ENCODE peak calls at places on chromosomes 1 and 21, in five cellular contexts. G is thyroid gland, B is stomach, L is breast epithelium, N is HCT116. U is an unnamed sample.

GRCh38 chr1:193111641-193112090 is 6.5 kb upstream of the GLRX2 start:
- DNase-seq in G (peak), B (peak), L (peak), N (peak), U (no peak)

GRCh38 chr1:166703141-166703540 is 136.1 kb upstream of the POGK start:
- DNase-seq in G (peak), B (no peak), L (no peak), N (no peak), U (no peak)

GRCh38 chr1:145955436-145955835 is 2.4 kb downstream of the LIX1L start:
- DNase-seq in G (no peak), B (no peak), L (no peak), N (no peak), U (no peak)

GRCh38 chr1:50968021-50968883 is 1.8 kb upstream of the CDKN2C start:
- DNase-seq in G (peak), B (peak), L (peak), N (peak), U (no peak)

GRCh38 chr21:32412998-32413504 is 545 bp downstream of the EVA1C start:
- DNase-seq in G (peak), B (peak), L (peak), N (no peak), U (no peak)

GRCh38 chr1:228983231-228983660 is 248.0 kb downstream of the RHOU start:
- DNase-seq in G (no peak), B (no peak), L (no peak), N (no peak), U (peak)

GRCh38 chr21:39649526-39649925 is 36.8 kb downstream of the B3GALT5 start:
- DNase-seq in G (no peak), B (no peak), L (no peak), N (no peak), U (no peak)

GRCh38 chr21:43029785-43030184 is 45.9 kb downstream of the CBS start:
- DNase-seq in G (no peak), B (no peak), L (no peak), N (no peak), U (no peak)

GRCh38 chr1:54571326-54571725 is 23.3 kb downstream of the ACOT11 start:
- DNase-seq in G (peak), B (no peak), L (no peak), N (no peak), U (no peak)

GRCh38 chr1:38217316-38217715 is 170.7 kb upstream of the POU3F1 start:
- DNase-seq in G (no peak), B (no peak), L (no peak), N (no peak), U (no peak)

GRCh38 chr1:222792744-222793143 is 22.1 kb upstream of the DISP1 start:
- DNase-seq in G (no peak), B (no peak), L (no peak), N (no peak), U (no peak)

GRCh38 chr21:26067836-26068401 is 102.7 kb downstream of the APP start:
- DNase-seq in G (no peak), B (no peak), L (no peak), N (no peak), U (no peak)

GRCh38 chr1:18466676-18467075 is 14.1 kb upstream of the KLHDC7A start:
- DNase-seq in G (no peak), B (no peak), L (no peak), N (no peak), U (no peak)

GRCh38 chr21:17803536-17803935 is 15.6 kb downstream of the C21orf91 start:
- DNase-seq in G (no peak), B (no peak), L (no peak), N (no peak), U (no peak)

GRCh38 chr21:29305561-29305960 is 6.8 kb downstream of the BACH1 start:
- DNase-seq in G (no peak), B (no peak), L (no peak), N (no peak), U (no peak)

GRCh38 chr1:223759273-223759672 is 46.9 kb downstream of the CAPN2 start:
- DNase-seq in G (no peak), B (no peak), L (no peak), N (no peak), U (no peak)

GRCh38 chr1:176469450-176469985 is 6.5 kb downstream of the PAPPA2 start:
- DNase-seq in G (no peak), B (no peak), L (no peak), N (no peak), U (no peak)

GRCh38 chr1:152111515-152111968 is 3.7 kb downstream of the TCHH start:
- DNase-seq in G (no peak), B (no peak), L (no peak), N (no peak), U (no peak)

GRCh38 chr1:31447210-31447609 is 34.2 kb downstream of the SERINC2 start:
- DNase-seq in G (no peak), B (no peak), L (no peak), N (no peak), U (no peak)

GRCh38 chr1:183734600-183735036 is 70.3 kb upstream of the RGL1 start:
- DNase-seq in G (peak), B (no peak), L (no peak), N (no peak), U (no peak)

GRCh38 chr1:22711591-22712501 is 1.2 kb downstream of the EPHB2 start:
- DNase-seq in G (peak), B (no peak), L (no peak), N (no peak), U (no peak)

GRCh38 chr1:22711071-22711470 is 432 bp downstream of the EPHB2 start:
- DNase-seq in G (peak), B (no peak), L (no peak), N (no peak), U (no peak)

GRCh38 chr1:22709227-22709626 is 1.4 kb upstream of the EPHB2 start:
- DNase-seq in G (no peak), B (no peak), L (no peak), N (no peak), U (no peak)

GRCh38 chr1:22709891-22710687 is 550 bp upstream of the EPHB2 start:
- DNase-seq in G (peak), B (no peak), L (no peak), N (no peak), U (no peak)

DNA sequence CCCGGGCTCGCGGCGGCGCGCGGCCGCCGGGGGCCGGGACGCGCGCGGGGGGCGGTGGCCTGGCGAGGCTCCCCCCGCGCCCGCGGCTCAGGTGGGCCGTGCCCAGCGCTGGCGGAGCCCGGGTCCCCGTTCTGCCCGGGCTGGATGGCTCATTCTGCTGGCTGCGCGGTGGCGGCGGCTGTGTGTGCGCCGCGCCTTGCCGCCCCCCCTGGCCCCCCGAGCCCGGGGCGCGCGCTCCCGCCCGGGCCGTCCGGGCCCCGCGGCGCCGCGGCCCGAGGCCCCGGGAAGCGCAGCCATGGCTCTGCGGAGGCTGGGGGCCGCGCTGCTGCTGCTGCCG is at the start of gene EPHB2:
- DNase-seq in G (peak), B (peak), L (no peak), N (no peak), U (no peak)
- TF ChIP-seq POLR2A in G (no peak), B (no peak), L (no peak), N (peak), U (no peak)

DNA sequence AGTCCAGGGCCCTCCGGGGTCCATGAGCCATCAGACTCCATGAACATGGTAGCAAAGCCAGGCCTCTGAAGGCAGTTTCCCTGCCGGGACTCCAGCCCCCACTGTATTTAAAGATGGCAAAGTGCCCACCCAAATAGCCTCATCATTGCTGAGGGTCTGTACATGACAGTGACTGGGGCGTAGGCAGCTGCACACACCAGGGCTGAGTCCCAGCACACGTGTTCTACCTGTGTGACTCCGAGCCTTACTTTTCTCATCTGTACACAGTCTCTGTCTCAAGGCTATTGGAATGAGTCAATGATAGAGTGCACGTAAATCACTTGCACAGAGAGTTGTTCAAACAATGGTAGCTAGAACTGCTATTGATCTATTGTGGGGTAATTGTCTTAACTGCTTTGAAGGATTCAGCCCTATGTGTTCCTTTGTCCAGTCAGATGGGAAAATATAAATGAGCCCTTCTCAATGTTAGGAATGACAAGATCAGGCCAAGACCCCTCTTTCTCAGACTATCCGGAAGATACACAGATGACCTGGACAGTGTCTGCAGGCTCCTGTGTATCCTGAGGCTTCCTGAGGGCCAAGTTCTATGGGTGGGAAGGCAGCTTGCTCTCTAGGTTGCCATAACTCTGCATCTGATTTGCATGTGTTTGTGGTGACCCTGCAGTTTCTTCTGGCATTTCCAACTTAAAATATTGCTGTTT is 48.9 kb downstream of the RASSF5 start:
- DNase-seq in G (no peak), B (no peak), L (no peak), N (no peak), U (no peak)
- H3K4me3 ChIP-seq in G (no peak), B (peak), L (no peak), N (peak), U (peak)

DNA sequence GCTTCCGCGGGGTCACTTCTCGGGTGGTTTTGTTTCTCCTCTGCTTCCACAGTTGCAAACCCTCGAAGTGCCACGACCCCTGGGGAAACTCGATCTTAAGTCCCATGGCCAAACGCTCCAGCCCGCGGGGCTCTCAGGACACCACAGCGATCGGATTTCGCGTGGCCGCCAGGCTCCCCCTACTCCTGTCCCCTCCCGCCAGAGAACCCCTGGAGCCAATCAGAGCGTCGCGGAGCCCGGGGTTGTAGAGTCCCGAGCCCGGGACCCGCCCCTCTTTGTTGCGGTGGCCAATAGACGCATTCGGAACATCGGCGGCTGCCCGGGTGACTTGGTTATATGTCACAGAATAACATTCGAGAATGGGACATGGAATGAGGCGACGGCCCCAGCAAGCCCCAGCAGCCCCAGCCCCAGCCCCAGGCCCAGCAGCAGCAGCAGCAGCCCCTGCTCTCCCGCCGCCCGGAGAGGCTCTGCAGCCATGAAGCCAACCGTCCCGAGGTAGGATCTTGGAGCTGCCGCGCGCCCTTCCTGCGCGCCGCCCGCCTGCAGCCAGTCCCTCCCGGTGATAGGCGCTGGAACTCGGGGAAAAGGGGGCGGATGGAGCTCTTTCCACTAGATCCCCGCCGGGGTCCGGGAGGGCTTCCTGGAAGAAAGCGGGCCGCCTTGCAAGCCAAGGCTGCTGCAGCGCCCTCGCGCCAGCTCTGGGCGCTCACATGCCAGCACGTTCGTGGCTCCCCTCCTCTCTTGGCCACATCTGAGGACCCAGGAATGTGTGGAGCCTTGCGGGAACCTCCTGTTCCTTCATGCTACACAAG is at the start of gene VASH2:
- DNase-seq in G (peak), B (peak), L (peak), N (peak), U (no peak)
- TF ChIP-seq POLR2A in G (no peak), B (no peak), L (no peak), N (no peak), U (no peak)

GRCh38 chr1:36400514-36400824 is 2.8 kb upstream of the LSM10 start:
- DNase-seq in G (no peak), B (no peak), L (no peak), N (no peak), U (no peak)
- H3K4me3 ChIP-seq in G (no peak), B (no peak), L (peak), N (peak), U (no peak)

GRCh38 chr1:204216880-204217647 is 3.3 kb upstream of the GOLT1A start:
- DNase-seq in G (no peak), B (no peak), L (no peak), N (no peak), U (no peak)

GRCh38 chr1:204211021-204211420 is 2.8 kb downstream of the GOLT1A start:
- DNase-seq in G (no peak), B (no peak), L (no peak), N (no peak), U (no peak)

GRCh38 chr1:204216236-204216635 is 2.4 kb upstream of the GOLT1A start:
- DNase-seq in G (no peak), B (no peak), L (no peak), N (no peak), U (no peak)

GRCh38 chr1:204212715-204213114 is 1.1 kb downstream of the GOLT1A start:
- DNase-seq in G (no peak), B (no peak), L (no peak), N (no peak), U (no peak)

GRCh38 chr1:204213668-204214662 is at the start of gene GOLT1A:
- DNase-seq in G (peak), B (peak), L (peak), N (peak), U (no peak)
- TF ChIP-seq POLR2A in G (no peak), B (no peak), L (no peak), N (no peak), U (no peak)

U was measured in vagina.